ENCODE peak calls at places on chromosome 15, in eight cellular contexts. R, E, Z, W, D, A, H and C are unnamed samples.

GRCh38 chr15:77009646-77010311 is 14.9 kb downstream of the PSTPIP1 start:
- DNase-seq in D (no peak), E (no peak), A (no peak), Z (no peak), R (no peak), W (no peak), H (no peak), C (no peak)

GRCh38 chr15:57752840-57753239 is 46.3 kb downstream of the POLR2M start:
- DNase-seq in A (no peak), R (no peak), D (no peak), E (no peak), W (no peak), H (no peak), Z (no peak), C (no peak)

GRCh38 chr15:92968926-92969664 is 69.0 kb downstream of the CHD2 start:
- DNase-seq in R (peak), D (no peak), Z (no peak), E (no peak), H (no peak), A (no peak), W (no peak), C (no peak)

GRCh38 chr15:64749999-64750657 is 25.3 kb downstream of the RBPMS2 start:
- DNase-seq in A (no peak), E (no peak), R (no peak), H (no peak), Z (no peak), D (no peak), W (peak), C (no peak)

GRCh38 chr15:92050220-92050898 is 196.9 kb downstream of the SLCO3A1 start:
- DNase-seq in A (no peak), E (no peak), R (no peak), Z (no peak), H (no peak), W (no peak), D (no peak), C (no peak)

GRCh38 chr15:32908135-32908801 is 190.5 kb downstream of the GREM1 start:
- DNase-seq in W (no peak), E (no peak), D (no peak), A (no peak), Z (no peak), H (no peak), R (peak), C (no peak)

GRCh38 chr15:99432271-99433025 is 133.3 kb upstream of the MEF2A start:
- DNase-seq in H (no peak), A (no peak), E (no peak), Z (no peak), R (no peak), D (no peak), W (peak), C (no peak)

GRCh38 chr15:42332331-42332730 is 27.0 kb upstream of the CAPN3 start:
- DNase-seq in R (peak), A (no peak), D (no peak), H (no peak), W (no peak), E (no peak), Z (no peak), C (no peak)

GRCh38 chr15:70014860-70015490 is 82.7 kb downstream of the TLE3 start:
- DNase-seq in H (no peak), R (no peak), Z (no peak), E (no peak), W (no peak), A (no peak), D (no peak), C (no peak)

GRCh38 chr15:42686281-42686680 is 50.6 kb downstream of the CDAN1 start:
- DNase-seq in R (no peak), D (no peak), W (no peak), Z (no peak), H (no peak), A (no peak), E (no peak), C (no peak)

GRCh38 chr15:62071711-62072308 is 5.0 kb downstream of the C2CD4A start:
- DNase-seq in Z (no peak), R (peak), W (no peak), H (no peak), D (no peak), E (no peak), A (no peak), C (no peak)

GRCh38 chr15:70376929-70377691 is 279.4 kb upstream of the TLE3 start:
- DNase-seq in A (peak), W (peak), E (no peak), H (no peak), Z (peak), R (peak), D (no peak), C (peak)

GRCh38 chr15:74157868-74158827 is 15.4 kb upstream of the ISLR start:
- DNase-seq in R (no peak), E (no peak), W (no peak), H (no peak), Z (peak), D (no peak), A (no peak), C (no peak)

GRCh38 chr15:66779331-66780009 is 77.4 kb downstream of the SMAD6 start:
- DNase-seq in H (no peak), R (no peak), D (no peak), A (no peak), E (no peak), Z (no peak), W (no peak), C (peak)

GRCh38 chr15:96344120-96344705 is 13.7 kb downstream of the NR2F2 start:
- DNase-seq in A (no peak), E (no peak), D (no peak), Z (no peak), H (no peak), W (no peak), R (no peak), C (peak)

GRCh38 chr15:84621358-84621979 is 20.7 kb downstream of the ZSCAN2 start:
- DNase-seq in Z (no peak), E (no peak), R (no peak), A (no peak), W (no peak), D (no peak), H (no peak), C (no peak)

GRCh38 chr15:31328425-31328998 is 1.9 kb downstream of the KLF13 start:
- DNase-seq in E (peak), D (peak), W (no peak), H (peak), A (no peak), R (peak), Z (peak), C (no peak)

GRCh38 chr15:96440978-96441377 is 110.5 kb downstream of the NR2F2 start:
- DNase-seq in W (no peak), R (no peak), A (no peak), D (no peak), Z (no peak), H (no peak), E (no peak), C (no peak)